ENCODE peak calls at places on chromosomes 2 and 18, in eight cellular contexts. P is BJ, K is brain microvascular endothelial cell, L is fibroblast of the aortic adventitia, U is fibroblast of mammary gland, B is PC-3, I is neuronal stem cell, T is cardiac muscle cell. E is an unnamed sample.

GRCh38 chr2:1847846-1848598 is 103.7 kb upstream of the PXDN start:
- DNase-seq in P (no peak), K (no peak), B (no peak), I (no peak), T (no peak), L (no peak), U (no peak), E (no peak)

GRCh38 chr2:37189452-37190153 is 1.1 kb upstream of the SULT6B1 start:
- DNase-seq in B (peak), I (no peak), U (peak), P (peak), K (peak), T (peak), L (peak), E (no peak)

GRCh38 chr2:84924173-84925106 is 19.0 kb downstream of the TMSB10 start:
- DNase-seq in K (peak), U (peak), T (peak), B (peak), I (no peak), L (peak), P (no peak), E (no peak)

GRCh38 chr2:189091253-189091652 is 88.3 kb downstream of the COL5A2 start:
- DNase-seq in U (peak), K (peak), I (no peak), P (no peak), L (peak), T (peak), B (no peak), E (no peak)

GRCh38 chr2:216339456-216340279 is 32.6 kb downstream of the MARCHF4 start:
- DNase-seq in T (peak), U (peak), B (peak), K (no peak), L (peak), P (peak), I (peak), E (peak)

GRCh38 chr2:224155896-224156295 is 116.8 kb upstream of the SERPINE2 start:
- DNase-seq in K (no peak), B (no peak), U (no peak), P (no peak), T (peak), I (no peak), L (peak), E (no peak)

GRCh38 chr2:69041214-69041613 is 28.2 kb downstream of the ANTXR1 start:
- DNase-seq in T (peak), K (no peak), I (no peak), B (no peak), P (no peak), L (peak), U (no peak), E (no peak)

GRCh38 chr2:86223098-86223681 is 23.9 kb downstream of the MRPL35 start:
- DNase-seq in B (no peak), U (peak), P (no peak), T (peak), K (peak), L (peak), I (no peak), E (no peak)

GRCh38 chr18:49743296-49743567 is 70.1 kb downstream of the ACAA2 start:
- DNase-seq in T (no peak), U (peak), K (no peak), L (peak), P (no peak), B (no peak), I (no peak), E (no peak)

GRCh38 chr2:106863387-106863786 is 22.6 kb downstream of the ST6GAL2 start:
- DNase-seq in B (peak), K (no peak), T (no peak), I (no peak), L (no peak), U (no peak), P (no peak), E (no peak)

GRCh38 chr2:101806123-101806522 is 108.6 kb downstream of the MAP4K4 start:
- DNase-seq in K (peak), U (peak), L (peak), B (peak), P (no peak), I (peak), T (peak), E (peak)

GRCh38 chr2:98346259-98347236 is at the start of gene CNGA3:
- DNase-seq in K (no peak), L (peak), P (no peak), I (peak), U (peak), B (no peak), T (peak), E (no peak)

GRCh38 chr2:178796079-178796677 is 11.0 kb downstream of the TTN start:
- DNase-seq in U (peak), T (peak), B (peak), L (peak), P (peak), K (no peak), I (peak), E (peak)

GRCh38 chr2:197090713-197091367 is 164.3 kb upstream of the PGAP1 start:
- DNase-seq in L (no peak), K (no peak), I (no peak), B (no peak), P (no peak), U (no peak), T (no peak), E (no peak)

GRCh38 chr2:172244419-172245130 is 141.9 kb upstream of the DLX2 start:
- DNase-seq in K (no peak), L (no peak), B (no peak), T (peak), P (no peak), I (no peak), U (no peak), E (no peak)

GRCh38 chr2:7795358-7796199 is 878.4 kb downstream of the RNF144A start:
- DNase-seq in U (peak), T (no peak), B (no peak), I (no peak), P (no peak), K (no peak), L (peak), E (no peak)

GRCh38 chr18:2846241-2846637 is 567 bp upstream of the EMILIN2 start:
- DNase-seq in U (peak), P (no peak), B (no peak), T (peak), L (peak), I (peak), K (peak), E (no peak)

GRCh38 chr2:657766-658165 is 19.4 kb downstream of the TMEM18 start:
- DNase-seq in B (no peak), I (no peak), L (no peak), T (no peak), K (no peak), P (no peak), U (no peak), E (no peak)

GRCh38 chr2:28620801-28621171 is 124.9 kb downstream of the PLB1 start:
- DNase-seq in L (no peak), B (no peak), P (no peak), U (no peak), K (no peak), T (no peak), I (no peak), E (no peak)

GRCh38 chr2:28620371-28620793 is 124.5 kb downstream of the PLB1 start:
- DNase-seq in I (no peak), L (no peak), K (no peak), P (no peak), T (no peak), B (no peak), U (no peak), E (no peak)

GRCh38 chr2:28622101-28622499 is 126.2 kb downstream of the PLB1 start:
- DNase-seq in T (peak), K (no peak), L (no peak), U (no peak), P (no peak), B (no peak), I (no peak), E (no peak)

GRCh38 chr2:28619213-28620196 is 123.6 kb downstream of the PLB1 start:
- DNase-seq in L (no peak), K (no peak), T (no peak), B (peak), P (no peak), U (peak), I (no peak), E (no peak)

DNA sequence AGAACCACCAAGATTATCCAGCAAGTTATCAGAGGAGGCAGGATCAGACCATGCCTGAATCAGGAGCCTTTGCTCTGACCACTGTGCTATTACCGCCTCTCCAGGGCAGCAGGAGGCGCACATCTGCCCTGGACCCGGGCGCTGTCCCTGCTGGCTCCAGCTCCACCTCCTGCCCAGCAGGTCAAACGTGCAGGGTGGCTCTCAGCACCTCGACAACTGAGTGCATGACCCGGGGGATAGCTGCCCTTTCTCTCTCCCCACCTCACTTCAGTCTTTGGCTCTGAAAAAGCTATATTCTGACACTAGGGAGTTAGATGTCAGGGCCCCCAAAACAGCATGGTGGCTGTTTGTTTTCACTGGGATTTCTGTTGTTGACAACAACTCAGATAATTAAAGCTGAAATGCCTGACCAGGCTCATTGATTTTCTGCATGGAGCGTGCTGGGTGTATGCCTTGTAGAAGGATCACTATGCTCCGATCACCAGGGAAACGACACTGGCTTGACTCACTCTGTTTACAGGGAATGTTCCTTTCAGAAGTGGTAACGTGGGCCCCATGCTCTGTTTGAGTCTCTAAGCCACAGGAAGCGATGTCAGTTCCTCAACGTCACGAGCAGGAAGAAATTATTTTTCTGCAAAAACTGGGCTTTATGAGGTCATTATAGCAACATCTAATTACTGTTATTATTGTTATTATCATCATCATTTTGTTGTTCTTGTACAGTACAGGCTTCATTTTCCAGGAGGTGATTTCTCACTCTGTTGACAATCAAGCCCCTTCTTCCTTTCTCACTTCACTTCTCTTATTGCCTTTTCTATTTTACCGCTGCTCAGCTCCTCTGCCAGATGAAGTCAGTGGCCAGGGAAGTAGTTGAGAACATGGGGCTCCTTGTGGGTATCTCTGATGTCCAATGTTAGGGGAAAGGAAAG is 125.6 kb downstream of the PLB1 start:
- DNase-seq in B (peak), K (peak), P (peak), I (peak), L (peak), U (peak), T (peak), E (peak)
- H3K4me3 ChIP-seq in B (peak), K (no peak), P (no peak), I (no peak), L (no peak), U (no peak), T (no peak), E (peak)

GRCh38 chr18:61502472-61502871 is 169.2 kb downstream of the CDH20 start:
- DNase-seq in T (peak), U (peak), K (peak), B (peak), L (peak), I (peak), P (peak), E (peak)
- H3K4me3 ChIP-seq in T (no peak), U (no peak), K (no peak), B (no peak), L (no peak), I (no peak), P (no peak), E (no peak)

DNA sequence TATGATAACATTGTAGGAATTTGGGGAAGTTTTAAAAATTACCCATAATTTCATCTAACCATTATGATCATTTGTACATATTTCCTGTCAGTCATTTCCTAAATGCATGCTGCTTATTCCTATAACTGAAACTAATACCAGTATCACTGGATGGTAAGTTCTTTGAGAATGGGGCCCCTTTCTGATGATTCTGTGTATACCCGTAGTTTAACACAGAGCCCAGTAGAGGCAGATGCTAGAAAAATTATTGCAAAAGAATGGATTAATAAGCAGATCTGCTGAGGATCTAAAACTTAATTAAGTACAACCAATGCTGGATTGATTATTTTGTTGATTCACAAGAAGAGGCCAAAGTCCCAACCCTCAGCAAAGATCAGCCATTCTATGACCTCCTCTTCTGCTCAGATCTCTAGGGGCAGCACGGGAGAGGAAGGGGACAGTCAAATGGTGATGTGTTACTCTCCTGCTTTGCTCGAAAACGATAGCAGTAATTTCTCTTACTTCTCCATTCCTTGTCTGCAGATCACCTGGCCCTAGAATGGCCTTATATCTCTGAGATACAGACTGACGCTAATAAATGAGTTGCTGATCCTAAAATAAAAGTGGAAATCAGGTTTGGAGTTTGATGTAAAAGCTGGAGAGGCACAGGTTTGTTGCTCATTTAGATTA is 69.5 kb upstream of the PELI1 start:
- DNase-seq in P (no peak), U (no peak), I (no peak), B (no peak), L (no peak), K (no peak), T (no peak), E (no peak)
- H3K4me3 ChIP-seq in P (no peak), U (no peak), I (no peak), B (no peak), L (no peak), K (no peak), T (no peak), E (no peak)

GRCh38 chr2:235934059-235934896 is 233.9 kb downstream of the GBX2 start:
- DNase-seq in T (no peak), B (no peak), I (no peak), L (no peak), U (no peak), P (no peak), K (no peak), E (no peak)
- H3K4me3 ChIP-seq in T (no peak), B (no peak), I (no peak), L (no peak), U (no peak), P (no peak), K (no peak), E (no peak)

GRCh38 chr2:130344578-130344977 is 1.9 kb downstream of the IMP4 start:
- DNase-seq in U (no peak), I (no peak), T (no peak), K (no peak), P (no peak), B (no peak), L (no peak), E (no peak)
- H3K4me3 ChIP-seq in U (no peak), I (no peak), T (no peak), K (no peak), P (no peak), B (peak), L (no peak), E (no peak)

E was measured in SK-N-MC.